ENCODE peak calls at places on chromosomes 12 and 14, in eight cellular contexts. N is IMR-90; B is HCT116; X is CD8-positive, alpha-beta memory T cell; M is neural progenitor cell; P is tibial artery; A is WERI-Rb-1; Z is psoas muscle. J is an unnamed sample. For H3K9me3, the result is how much of the 10 kb centered on the place peaks cover.

GRCh38 chr12:104352106-104352713 is 48.7 kb downstream of the EID3 start:
- DNase-seq in N (peak), B (no peak), X (no peak), M (no peak), P (no peak), A (no peak), Z (no peak), J (no peak)

GRCh38 chr14:33734387-33734786 is 216.5 kb downstream of the EGLN3 start:
- DNase-seq in N (no peak), B (no peak), X (no peak), M (no peak), P (no peak), A (no peak), Z (no peak), J (no peak)

GRCh38 chr12:132506730-132507538 is 17.0 kb downstream of the FBRSL1 start:
- DNase-seq in N (peak), B (no peak), X (peak), M (no peak), P (peak), A (peak), Z (peak), J (no peak)

GRCh38 chr12:131852551-131853299 is 24.5 kb downstream of the MMP17 start:
- DNase-seq in N (peak), B (no peak), X (no peak), M (no peak), P (no peak), A (peak), Z (no peak), J (no peak)

GRCh38 chr12:58248599-58248998 is 307.2 kb downstream of the ATP23 start:
- DNase-seq in N (no peak), B (no peak), X (no peak), M (no peak), P (no peak), A (no peak), Z (no peak), J (no peak)

GRCh38 chr14:35050652-35051051 is 4.6 kb downstream of the FAM177A1 start:
- DNase-seq in N (peak), B (no peak), X (no peak), M (no peak), P (no peak), A (no peak), Z (no peak), J (no peak)

GRCh38 chr14:64510825-64511679 is 6.5 kb downstream of the ZBTB1 start:
- DNase-seq in N (peak), B (peak), X (peak), M (peak), P (peak), A (peak), Z (peak), J (no peak)

GRCh38 chr12:105348561-105348960 is 18.1 kb downstream of the C12orf75 start:
- DNase-seq in N (no peak), B (no peak), X (no peak), M (no peak), P (no peak), A (no peak), Z (no peak), J (no peak)

GRCh38 chr12:89350661-89351488 is 1.4 kb downstream of the DUSP6 start:
- DNase-seq in N (no peak), B (no peak), X (peak), M (peak), P (no peak), A (no peak), Z (peak), J (no peak)

GRCh38 chr14:105765893-105766614 is 239.7 kb downstream of the TMEM121 start:
- DNase-seq in N (no peak), B (no peak), X (no peak), M (no peak), P (no peak), A (no peak), Z (no peak), J (no peak)
- H3K9me3 ChIP-seq in N (under half), B (under half), X (under half), M (under half), P (under half), A (under half), Z (under half), J (under half)

GRCh38 chr14:105849933-105850626 is 323.7 kb downstream of the TMEM121 start:
- DNase-seq in N (no peak), B (no peak), X (no peak), M (no peak), P (no peak), A (no peak), Z (no peak), J (no peak)

GRCh38 chr14:105847400-105847799 is 321.0 kb downstream of the TMEM121 start:
- DNase-seq in N (no peak), B (no peak), X (no peak), M (no peak), P (peak), A (no peak), Z (no peak), J (no peak)

GRCh38 chr14:105846312-105846711 is 319.9 kb downstream of the TMEM121 start:
- DNase-seq in N (no peak), B (no peak), X (no peak), M (no peak), P (peak), A (no peak), Z (no peak), J (no peak)

GRCh38 chr14:105850853-105851581 is 324.6 kb downstream of the TMEM121 start:
- DNase-seq in N (no peak), B (no peak), X (no peak), M (no peak), P (peak), A (no peak), Z (no peak), J (no peak)

DNA sequence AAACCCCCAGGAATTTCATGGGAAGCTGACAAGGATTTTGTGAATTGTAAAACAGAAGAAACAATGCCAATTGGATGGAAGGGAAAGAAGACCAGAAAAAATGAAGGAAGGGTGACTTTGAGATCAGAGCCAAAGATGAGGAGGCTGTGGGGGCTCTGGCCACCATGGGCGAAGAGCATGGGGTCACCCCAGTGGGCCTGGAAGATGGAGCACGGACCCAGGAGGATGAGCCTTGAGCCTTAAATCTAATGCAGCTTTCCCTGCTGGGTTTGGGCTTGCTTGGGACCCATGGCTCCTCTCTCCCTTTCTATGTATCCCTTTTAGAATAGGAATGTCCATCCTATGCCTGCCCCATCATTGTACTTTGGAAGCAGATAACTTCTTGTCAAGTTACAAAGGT is 322.2 kb downstream of the TMEM121 start:
- DNase-seq in N (no peak), B (no peak), X (no peak), M (no peak), P (no peak), A (no peak), Z (no peak), J (no peak)
- H3K9me3 ChIP-seq in N (half or more), B (under half), X (under half), M (under half), P (under half), A (under half), Z (under half), J (under half)

DNA sequence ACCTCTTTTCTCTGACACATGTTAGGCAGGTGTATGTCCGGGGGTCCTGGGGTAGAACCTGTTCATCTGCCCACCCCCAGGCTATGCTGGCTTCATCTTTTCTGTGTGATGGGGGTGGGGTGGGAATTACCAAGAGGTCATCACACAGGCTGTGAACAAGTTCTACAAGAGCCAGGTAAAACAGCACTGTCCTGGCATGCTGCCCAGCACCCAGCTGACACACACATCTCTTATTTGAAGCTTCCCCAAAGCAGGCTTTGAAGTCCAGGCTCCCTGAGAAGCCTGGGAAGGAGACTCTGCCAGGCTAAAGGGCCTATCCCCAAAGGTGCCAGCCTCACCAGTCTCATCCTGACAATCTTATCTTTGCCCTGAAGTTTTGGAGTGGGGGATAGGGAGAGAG is 141.1 kb downstream of the ALG10 start:
- DNase-seq in N (no peak), B (no peak), X (no peak), M (no peak), P (no peak), A (no peak), Z (no peak), J (no peak)
- H3K9me3 ChIP-seq in N (under half), B (under half), X (under half), M (under half), P (under half), A (under half), Z (under half), J (under half)

DNA sequence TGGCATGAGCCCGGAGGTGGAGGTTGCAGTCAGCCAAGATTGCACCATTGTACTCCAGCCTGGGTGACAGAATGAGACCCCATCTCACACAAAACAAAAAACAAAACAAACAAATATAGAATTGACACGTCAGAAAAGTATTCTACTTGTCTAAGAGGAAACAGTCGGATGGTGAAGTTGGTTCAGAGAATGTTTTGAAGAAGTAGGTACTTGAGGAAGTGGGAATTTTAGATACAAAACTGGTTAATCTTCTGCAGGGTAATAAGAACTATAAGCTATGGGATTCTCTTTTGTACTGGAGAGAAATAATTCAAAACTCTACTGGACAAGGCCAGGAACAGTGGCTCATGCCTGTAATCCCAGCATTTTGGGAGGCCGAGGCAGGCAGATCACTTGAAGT is 14.6 kb upstream of the TCTN1 start:
- DNase-seq in N (no peak), B (no peak), X (no peak), M (no peak), P (no peak), A (no peak), Z (no peak), J (no peak)
- H3K9me3 ChIP-seq in N (under half), B (under half), X (under half), M (under half), P (under half), A (under half), Z (under half), J (under half)

GRCh38 chr12:66538970-66539369 is 139.9 kb downstream of the GRIP1 start:
- DNase-seq in N (no peak), B (no peak), X (no peak), M (no peak), P (no peak), A (no peak), Z (no peak), J (no peak)
- H3K9me3 ChIP-seq in N (under half), B (under half), X (under half), M (under half), P (under half), A (under half), Z (under half), J (under half)

DNA sequence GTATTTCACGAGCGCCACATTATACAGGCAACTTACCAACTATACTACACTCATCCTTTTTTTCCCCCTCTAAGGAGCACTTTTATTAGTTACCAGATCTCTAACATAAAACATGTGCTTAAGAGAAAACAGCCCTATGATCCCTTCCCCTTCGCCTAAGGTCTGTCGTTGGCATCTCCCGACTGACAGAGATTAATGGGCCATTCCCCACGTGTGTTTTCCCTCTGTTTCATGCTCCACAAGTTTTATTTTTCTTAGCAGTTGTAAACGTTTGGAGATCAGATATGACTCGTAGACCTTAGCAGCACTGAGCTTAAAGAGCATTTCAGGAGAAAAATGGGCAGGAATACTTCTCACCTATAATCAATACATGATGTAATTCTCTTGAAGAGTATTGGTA is 51.4 kb upstream of the FZD10 start:
- DNase-seq in N (no peak), B (no peak), X (no peak), M (no peak), P (no peak), A (no peak), Z (no peak), J (no peak)
- H3K9me3 ChIP-seq in N (under half), B (under half), X (under half), M (under half), P (under half), A (under half), Z (under half), J (under half)

J was measured in GM12878.